ENCODE peak calls at places on chromosomes 3 and 15, in eight cellular contexts. U, B, R, C, T, G, E and M are unnamed samples.

GRCh38 chr3:195746346-195746745 is 25.6 kb downstream of the MUC20 start:
- DNase-seq in U (no peak), B (no peak), R (no peak), C (no peak), T (no peak), G (no peak), E (no peak), M (no peak)

GRCh38 chr3:57958642-57959406 is 49.4 kb upstream of the FLNB start:
- DNase-seq in U (no peak), B (no peak), R (peak), C (no peak), T (no peak), G (no peak), E (no peak), M (no peak)

GRCh38 chr3:141370065-141370533 is 1.8 kb downstream of the ZBTB38 start:
- DNase-seq in U (peak), B (peak), R (peak), C (no peak), T (peak), G (peak), E (peak), M (peak)

GRCh38 chr3:140242818-140243276 is 307.9 kb downstream of the CLSTN2 start:
- DNase-seq in U (no peak), B (no peak), R (no peak), C (no peak), T (no peak), G (no peak), E (peak), M (peak)

GRCh38 chr3:11908981-11909698 is 62.5 kb upstream of the TAMM41 start:
- DNase-seq in U (no peak), B (no peak), R (no peak), C (no peak), T (no peak), G (no peak), E (no peak), M (no peak)

GRCh38 chr3:58009026-58009748 is 965 bp downstream of the FLNB start:
- DNase-seq in U (no peak), B (no peak), R (no peak), C (no peak), T (no peak), G (no peak), E (no peak), M (no peak)

GRCh38 chr3:186609247-186609868 is 3.5 kb upstream of the AHSG start:
- DNase-seq in U (no peak), B (no peak), R (peak), C (no peak), T (no peak), G (no peak), E (peak), M (no peak)

GRCh38 chr3:192409838-192410683 is 317.3 kb downstream of the FGF12 start:
- DNase-seq in U (no peak), B (no peak), R (peak), C (no peak), T (no peak), G (no peak), E (no peak), M (peak)

GRCh38 chr3:141972394-141972793 is 96.0 kb downstream of the ATP1B3 start:
- DNase-seq in U (no peak), B (no peak), R (peak), C (no peak), T (no peak), G (no peak), E (peak), M (no peak)

GRCh38 chr15:70701891-70702568 is 61.3 kb downstream of the UACA start:
- DNase-seq in U (no peak), B (no peak), R (peak), C (no peak), T (no peak), G (peak), E (peak), M (peak)

GRCh38 chr3:39147711-39148115 is 5.7 kb downstream of the CSRNP1 start:
- DNase-seq in U (no peak), B (peak), R (peak), C (no peak), T (no peak), G (peak), E (no peak), M (no peak)

GRCh38 chr15:77069521-77070121 is 1.3 kb downstream of the TSPAN3 start:
- DNase-seq in U (no peak), B (no peak), R (no peak), C (no peak), T (no peak), G (no peak), E (peak), M (no peak)

GRCh38 chr3:25830373-25831305 is 40.7 kb downstream of the OXSM start:
- DNase-seq in U (no peak), B (no peak), R (no peak), C (no peak), T (no peak), G (no peak), E (no peak), M (no peak)

GRCh38 chr3:126267169-126267975 is 87.0 kb upstream of the ALDH1L1 start:
- DNase-seq in U (peak), B (peak), R (peak), C (peak), T (peak), G (peak), E (peak), M (peak)

GRCh38 chr3:169914321-169914720 is 2.9 kb downstream of the SAMD7 start:
- DNase-seq in U (peak), B (peak), R (peak), C (no peak), T (no peak), G (peak), E (peak), M (no peak)

GRCh38 chr15:98955980-98956723 is 51.4 kb downstream of the PGPEP1L start:
- DNase-seq in U (no peak), B (no peak), R (no peak), C (no peak), T (no peak), G (no peak), E (no peak), M (no peak)

GRCh38 chr15:97759363-97759762 is 201.1 kb upstream of the ARRDC4 start:
- DNase-seq in U (no peak), B (no peak), R (peak), C (no peak), T (no peak), G (no peak), E (peak), M (peak)

GRCh38 chr15:81851307-81851706 is 194.5 kb downstream of the MEX3B start:
- DNase-seq in U (no peak), B (no peak), R (no peak), C (no peak), T (no peak), G (no peak), E (no peak), M (no peak)

GRCh38 chr15:78012643-78013077 is 64.9 kb downstream of the TBC1D2B start:
- DNase-seq in U (no peak), B (no peak), R (no peak), C (no peak), T (no peak), G (no peak), E (peak), M (no peak)

GRCh38 chr3:155391583-155391982 is 98.1 kb upstream of the STRIT1 start:
- DNase-seq in U (peak), B (peak), R (peak), C (no peak), T (no peak), G (peak), E (peak), M (peak)

GRCh38 chr3:139588450-139588849 is 48.9 kb upstream of the RBP1 start:
- DNase-seq in U (no peak), B (no peak), R (no peak), C (no peak), T (no peak), G (no peak), E (peak), M (no peak)

GRCh38 chr3:180284331-180285110 is 247.8 kb upstream of the PEX5L start:
- DNase-seq in U (no peak), B (no peak), R (no peak), C (no peak), T (no peak), G (peak), E (peak), M (no peak)

GRCh38 chr15:68199340-68199739 is 5.8 kb downstream of the CALML4 start:
- DNase-seq in U (no peak), B (no peak), R (no peak), C (no peak), T (no peak), G (no peak), E (no peak), M (no peak)

GRCh38 chr3:13400114-13400696 is 19.9 kb downstream of the NUP210 start:
- DNase-seq in U (no peak), B (no peak), R (no peak), C (no peak), T (no peak), G (no peak), E (no peak), M (no peak)

GRCh38 chr3:138941259-138941885 is 5.6 kb downstream of the FOXL2 start:
- DNase-seq in U (no peak), B (peak), R (peak), C (no peak), T (no peak), G (peak), E (no peak), M (no peak)

GRCh38 chr3:170046269-170047132 is 8.7 kb downstream of the GPR160 start:
- DNase-seq in U (no peak), B (no peak), R (no peak), C (no peak), T (no peak), G (no peak), E (no peak), M (no peak)

GRCh38 chr3:57135964-57136363 is 29.2 kb downstream of the IL17RD start:
- DNase-seq in U (no peak), B (no peak), R (no peak), C (no peak), T (no peak), G (no peak), E (no peak), M (no peak)

GRCh38 chr3:142787719-142788118 is 63.9 kb downstream of the TRPC1 start:
- DNase-seq in U (no peak), B (no peak), R (no peak), C (no peak), T (no peak), G (no peak), E (no peak), M (no peak)

GRCh38 chr3:18770800-18771199 is 345.7 kb upstream of the SATB1 start:
- DNase-seq in U (no peak), B (no peak), R (no peak), C (no peak), T (no peak), G (no peak), E (no peak), M (no peak)

GRCh38 chr15:31257286-31257685 is 69.3 kb upstream of the KLF13 start:
- DNase-seq in U (no peak), B (no peak), R (no peak), C (no peak), T (no peak), G (no peak), E (no peak), M (no peak)

GRCh38 chr15:31254431-31255175 is 72.0 kb upstream of the KLF13 start:
- DNase-seq in U (peak), B (peak), R (peak), C (no peak), T (no peak), G (peak), E (no peak), M (no peak)

GRCh38 chr15:31255176-31255510 is 71.5 kb upstream of the KLF13 start:
- DNase-seq in U (no peak), B (no peak), R (no peak), C (no peak), T (no peak), G (no peak), E (no peak), M (no peak)

GRCh38 chr15:31256385-31257265 is 70.0 kb upstream of the KLF13 start:
- DNase-seq in U (no peak), B (no peak), R (no peak), C (no peak), T (no peak), G (no peak), E (no peak), M (no peak)

GRCh38 chr15:31255732-31256384 is 70.8 kb upstream of the KLF13 start:
- DNase-seq in U (no peak), B (no peak), R (no peak), C (no peak), T (no peak), G (no peak), E (no peak), M (no peak)
- H3K4me3 ChIP-seq in U (no peak), B (no peak), R (no peak), C (no peak), T (no peak), G (no peak), E (no peak), M (no peak)

DNA sequence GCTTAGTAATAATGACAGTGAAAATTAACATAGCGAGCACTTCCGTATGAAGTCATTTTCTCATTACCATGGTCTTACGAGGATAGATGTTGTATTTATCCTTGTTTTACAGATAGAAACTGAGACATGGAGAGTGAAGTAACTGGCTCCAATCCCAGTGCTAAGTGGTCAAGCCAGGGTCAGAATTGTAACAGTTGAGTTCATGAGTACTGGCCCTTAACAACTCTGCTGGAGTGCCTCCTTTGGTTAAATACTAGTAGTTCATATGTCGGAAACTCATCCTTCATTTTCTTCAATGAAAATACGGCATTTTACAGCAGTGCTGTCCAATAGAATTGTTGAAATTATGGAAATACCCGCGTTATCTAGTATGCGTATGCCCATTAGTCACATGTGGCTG is 32.4 kb downstream of the FNDC3B start:
- DNase-seq in U (no peak), B (no peak), R (peak), C (no peak), T (no peak), G (no peak), E (no peak), M (no peak)
- TF ChIP-seq CTCF in U (no peak), B (no peak), R (no peak), C (no peak), T (no peak), G (no peak), E (no peak), M (no peak)

GRCh38 chr15:52787123-52787503 is 3.0 kb downstream of the ONECUT1 start:
- DNase-seq in U (no peak), B (no peak), R (no peak), C (no peak), T (no peak), G (no peak), E (no peak), M (no peak)
- H3K4me3 ChIP-seq in U (no peak), B (no peak), R (no peak), C (peak), T (no peak), G (no peak), E (no peak), M (no peak)

GRCh38 chr3:21752749-21753347 is 1.8 kb upstream of the ZNF385D start:
- DNase-seq in U (peak), B (peak), R (peak), C (no peak), T (no peak), G (peak), E (peak), M (peak)
- TF ChIP-seq CTCF in U (peak), B (peak), R (peak), C (no peak), T (peak), G (peak), E (peak), M (peak)

DNA sequence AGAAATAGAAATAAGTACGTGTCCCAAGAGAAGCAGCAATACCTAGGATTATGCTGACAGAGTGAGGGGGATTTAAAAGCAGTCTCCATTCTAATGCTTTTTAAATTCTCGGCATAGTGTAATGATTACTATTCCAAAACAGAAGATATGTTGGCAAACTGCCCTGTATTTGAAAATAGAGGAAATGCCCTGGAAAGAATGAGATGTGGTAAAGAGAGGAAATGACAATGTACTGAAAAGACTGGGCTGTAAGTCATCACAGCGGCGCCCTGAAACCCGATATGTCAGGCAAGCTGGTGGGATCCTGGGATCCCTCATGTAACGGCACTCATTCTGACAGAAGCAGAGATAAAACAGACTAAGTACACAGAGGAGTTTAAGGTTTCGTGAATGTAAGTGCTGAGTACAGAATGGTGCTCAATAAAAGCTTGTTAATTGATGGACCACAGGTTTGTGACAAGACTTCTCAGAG is 91.2 kb downstream of the NFKBIZ start:
- DNase-seq in U (peak), B (peak), R (peak), C (no peak), T (no peak), G (peak), E (peak), M (peak)
- H3K4me3 ChIP-seq in U (no peak), B (no peak), R (no peak), C (no peak), T (peak), G (peak), E (no peak), M (no peak)

GRCh38 chr3:96776818-96777217 is 37.6 kb upstream of the EPHA6 start:
- DNase-seq in U (no peak), B (no peak), R (no peak), C (no peak), T (no peak), G (no peak), E (no peak), M (no peak)

DNA sequence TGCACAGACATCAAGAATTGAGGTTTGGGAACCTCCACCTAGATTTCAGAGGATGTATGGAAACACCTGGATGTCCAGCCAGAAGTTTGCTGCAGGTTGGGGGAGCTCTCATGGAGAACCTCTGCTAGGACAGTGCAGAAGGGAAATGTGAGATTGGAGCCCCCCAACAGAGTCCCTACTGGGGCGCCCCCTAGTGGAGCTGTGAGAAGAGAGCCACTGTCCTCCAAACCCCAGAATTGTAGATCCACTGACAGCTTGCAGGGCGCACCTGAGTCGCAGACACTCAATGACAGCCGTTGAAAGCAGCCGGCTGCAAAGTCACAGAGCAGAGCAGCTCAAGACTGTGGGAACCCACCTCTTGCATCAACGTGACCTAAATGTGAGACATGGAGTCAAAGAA is 34.6 kb upstream of the EPHA6 start:
- DNase-seq in U (no peak), B (no peak), R (no peak), C (no peak), T (no peak), G (no peak), E (no peak), M (no peak)
- TF ChIP-seq CTCF in U (no peak), B (no peak), R (no peak), C (peak), T (no peak), G (no peak), E (no peak), M (no peak)

GRCh38 chr15:35673093-35673573 is 127.2 kb upstream of the DPH6 start:
- DNase-seq in U (no peak), B (no peak), R (peak), C (no peak), T (no peak), G (no peak), E (no peak), M (no peak)
- H3K4me3 ChIP-seq in U (no peak), B (no peak), R (no peak), C (no peak), T (no peak), G (no peak), E (no peak), M (no peak)